ENCODE peak calls at places on chromosome 3, in five cellular contexts. N is K562, V is GM12892, Q is HepG2, C is GM12878. X is an unnamed sample.

GRCh38 chr3:124248471-124249028 is 256.6 kb upstream of the ROPN1 start:
- DNase-seq in N (no peak), C (no peak), V (no peak), Q (no peak), X (no peak)

GRCh38 chr3:64340636-64341240 is 115.5 kb upstream of the PRICKLE2 start:
- DNase-seq in V (no peak), C (no peak), N (no peak), Q (no peak), X (no peak)

GRCh38 chr3:16741890-16742289 is 136.7 kb upstream of the DAZL start:
- DNase-seq in Q (no peak), V (no peak), N (no peak), C (no peak), X (no peak)

GRCh38 chr3:110754207-110754916 is 317.3 kb upstream of the NECTIN3 start:
- DNase-seq in V (no peak), Q (no peak), N (no peak), C (no peak), X (no peak)

GRCh38 chr3:112650472-112650871 is 9.5 kb upstream of the CCDC80 start:
- DNase-seq in N (no peak), C (no peak), Q (no peak), V (no peak), X (no peak)

GRCh38 chr3:127135241-127136023 is 57.5 kb upstream of the PRR23E start:
- DNase-seq in C (no peak), Q (no peak), N (peak), V (no peak), X (no peak)

GRCh38 chr3:167785790-167786189 is 50.3 kb downstream of the SERPINI1 start:
- DNase-seq in C (no peak), N (no peak), V (no peak), Q (no peak), X (no peak)

GRCh38 chr3:178419078-178419477 is 117.2 kb upstream of the KCNMB2 start:
- DNase-seq in V (no peak), Q (no peak), N (no peak), C (no peak), X (no peak)

GRCh38 chr3:126347543-126348161 is 9.6 kb downstream of the KLF15 start:
- DNase-seq in N (no peak), C (no peak), Q (no peak), V (no peak), X (no peak)

GRCh38 chr3:129994883-129995559 is 20.5 kb downstream of the TRH start:
- DNase-seq in Q (no peak), N (no peak), V (no peak), C (no peak), X (no peak)

GRCh38 chr3:124158174-124158812 is 166.4 kb upstream of the ROPN1 start:
- DNase-seq in C (no peak), Q (no peak), N (no peak), V (no peak), X (no peak)

GRCh38 chr3:194075802-194076460 is 60.0 kb upstream of the HES1 start:
- DNase-seq in N (no peak), C (no peak), V (no peak), Q (peak), X (no peak)

GRCh38 chr3:45319231-45320085 is 68.9 kb upstream of the LARS2 start:
- DNase-seq in C (no peak), N (no peak), Q (no peak), V (no peak), X (no peak)

GRCh38 chr3:28077566-28077965 is 163.9 kb upstream of the CMC1 start:
- DNase-seq in V (no peak), N (no peak), Q (peak), C (no peak), X (no peak)

DNA sequence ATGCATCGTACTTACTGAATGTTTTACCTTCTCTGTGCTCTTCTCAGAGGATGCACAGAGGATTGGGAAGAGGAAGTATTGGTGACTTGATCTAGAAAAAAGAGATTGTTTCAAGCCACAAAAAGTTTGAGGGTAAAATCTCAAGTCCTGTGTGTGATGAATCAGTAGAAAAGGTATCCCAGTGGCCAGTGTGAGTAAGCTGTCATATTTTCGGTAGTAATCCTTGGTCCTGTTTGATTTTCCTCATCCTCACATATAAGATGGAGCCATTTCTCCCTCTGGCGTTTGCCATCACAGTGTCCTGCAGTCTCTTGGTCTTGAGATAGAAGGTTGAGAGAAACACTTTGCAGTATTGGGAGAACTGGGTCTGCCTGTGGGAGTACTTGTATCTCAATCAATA is 166.8 kb downstream of the LPP start:
- DNase-seq in N (no peak), Q (no peak), C (no peak), V (no peak), X (no peak)
- TF ChIP-seq POLR2AphosphoS5 in N (no peak), Q (no peak), C (no peak), V (no peak), X (no peak)

DNA sequence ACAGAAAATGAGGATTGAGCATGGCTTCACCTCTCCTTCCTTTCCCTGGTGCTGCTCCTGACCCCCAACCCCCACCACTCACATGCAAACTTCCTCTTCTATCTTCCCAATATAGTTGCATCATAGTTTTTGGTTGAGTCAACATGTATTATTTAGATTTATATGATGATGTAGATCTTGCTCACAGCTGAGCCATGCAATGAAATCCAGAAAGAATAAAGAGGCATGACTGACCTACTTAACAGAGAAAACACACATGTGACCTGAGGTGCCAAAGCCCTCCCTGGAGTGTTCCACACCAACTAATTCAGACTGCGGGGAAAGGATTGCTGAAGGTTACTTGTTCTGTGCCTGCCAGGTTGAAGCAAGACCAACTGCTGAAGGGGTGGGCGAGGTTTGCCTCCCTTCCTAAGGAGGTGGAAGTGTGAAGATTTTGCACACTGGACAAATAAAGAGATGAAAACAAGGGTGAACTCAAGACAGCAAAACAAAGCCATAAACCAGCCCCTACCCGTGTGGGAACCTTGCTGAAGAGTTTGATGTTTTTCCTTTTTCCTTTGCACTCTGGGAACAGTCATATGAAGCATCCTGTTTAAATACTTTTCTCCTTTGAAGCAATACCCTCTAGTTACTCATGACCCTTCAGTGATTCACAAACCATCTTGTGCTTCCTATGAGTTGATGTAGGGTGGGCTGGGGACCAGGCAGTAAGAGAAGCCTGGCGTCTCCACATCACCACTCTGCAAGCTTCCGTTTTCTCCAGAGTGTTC is 155.2 kb upstream of the UBE2E1 start:
- DNase-seq in N (no peak), Q (no peak), C (no peak), V (no peak), X (no peak)
- TF ChIP-seq TAF1 in N (no peak), Q (no peak), C (no peak), V (no peak), X (no peak)

DNA sequence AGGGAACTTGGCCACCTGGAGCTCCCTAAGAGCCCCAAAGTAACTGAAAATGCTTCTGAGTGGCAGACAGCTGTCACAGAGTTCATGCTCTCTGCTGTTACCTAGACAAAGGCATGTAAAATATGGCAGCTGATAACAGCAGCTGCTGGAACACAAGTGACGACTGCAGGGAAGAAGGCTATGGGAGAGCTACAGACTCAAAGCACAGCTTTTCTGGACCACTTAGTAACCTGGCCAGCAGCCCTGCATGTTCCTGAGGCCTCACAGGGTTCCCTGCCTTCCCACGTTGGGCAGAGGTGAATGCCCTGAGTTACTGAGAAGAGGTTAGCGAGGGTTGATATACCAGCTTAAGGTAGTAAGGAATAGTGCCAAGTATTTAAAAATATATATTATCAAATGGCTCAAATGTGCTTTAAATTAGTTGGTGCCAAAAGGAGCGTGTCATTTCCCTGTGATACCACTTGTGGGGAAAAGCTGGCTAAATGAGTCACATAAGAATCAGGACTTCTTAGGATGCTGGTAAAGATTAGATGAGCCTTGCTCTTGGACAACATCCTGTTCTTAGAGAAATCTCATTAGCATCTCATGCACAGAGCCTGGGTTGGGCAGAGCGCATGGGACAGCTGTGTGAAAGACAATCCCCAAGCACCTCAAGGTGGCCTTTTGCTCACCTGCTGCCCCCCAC is 76.4 kb upstream of the SCN5A start:
- DNase-seq in C (no peak), V (no peak), Q (no peak), N (peak), X (no peak)
- TF ChIP-seq POLR2AphosphoS5 in C (no peak), V (no peak), Q (no peak), N (peak), X (no peak)

GRCh38 chr3:183576487-183577107 is 21.1 kb upstream of the KLHL6 start:
- DNase-seq in C (no peak), V (no peak), N (no peak), Q (no peak), X (no peak)
- TF ChIP-seq TAF1 in C (no peak), V (no peak), N (no peak), Q (no peak), X (no peak)

GRCh38 chr3:40980467-40980866 is 218.8 kb upstream of the CTNNB1 start:
- DNase-seq in C (no peak), N (no peak), V (no peak), Q (no peak), X (no peak)
- TF ChIP-seq POLR2AphosphoS5 in C (no peak), N (no peak), V (no peak), Q (no peak), X (no peak)

DNA sequence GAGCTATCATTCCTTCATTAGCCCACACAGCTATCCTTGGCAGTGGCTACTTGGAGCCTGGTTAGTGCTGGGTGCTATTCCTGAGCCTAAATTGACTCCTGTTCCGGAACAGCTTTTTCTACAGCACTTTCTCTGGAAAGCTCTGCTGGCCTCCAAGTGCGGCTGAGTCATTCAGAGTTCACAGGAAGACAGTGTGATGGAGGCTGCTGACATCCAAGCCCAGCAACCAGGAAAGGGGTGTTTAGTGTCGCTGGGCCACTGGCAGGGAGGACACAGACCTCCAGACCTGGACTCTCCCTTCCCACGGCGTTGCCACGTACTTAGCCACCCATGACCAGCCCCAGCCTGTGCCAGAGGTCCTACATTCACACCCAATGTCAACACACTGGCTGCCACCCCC is 28.7 kb downstream of the CACNA2D2 start:
- DNase-seq in N (no peak), Q (no peak), C (no peak), V (no peak), X (no peak)
- TF ChIP-seq TAF1 in N (no peak), Q (no peak), C (no peak), V (no peak), X (no peak)

DNA sequence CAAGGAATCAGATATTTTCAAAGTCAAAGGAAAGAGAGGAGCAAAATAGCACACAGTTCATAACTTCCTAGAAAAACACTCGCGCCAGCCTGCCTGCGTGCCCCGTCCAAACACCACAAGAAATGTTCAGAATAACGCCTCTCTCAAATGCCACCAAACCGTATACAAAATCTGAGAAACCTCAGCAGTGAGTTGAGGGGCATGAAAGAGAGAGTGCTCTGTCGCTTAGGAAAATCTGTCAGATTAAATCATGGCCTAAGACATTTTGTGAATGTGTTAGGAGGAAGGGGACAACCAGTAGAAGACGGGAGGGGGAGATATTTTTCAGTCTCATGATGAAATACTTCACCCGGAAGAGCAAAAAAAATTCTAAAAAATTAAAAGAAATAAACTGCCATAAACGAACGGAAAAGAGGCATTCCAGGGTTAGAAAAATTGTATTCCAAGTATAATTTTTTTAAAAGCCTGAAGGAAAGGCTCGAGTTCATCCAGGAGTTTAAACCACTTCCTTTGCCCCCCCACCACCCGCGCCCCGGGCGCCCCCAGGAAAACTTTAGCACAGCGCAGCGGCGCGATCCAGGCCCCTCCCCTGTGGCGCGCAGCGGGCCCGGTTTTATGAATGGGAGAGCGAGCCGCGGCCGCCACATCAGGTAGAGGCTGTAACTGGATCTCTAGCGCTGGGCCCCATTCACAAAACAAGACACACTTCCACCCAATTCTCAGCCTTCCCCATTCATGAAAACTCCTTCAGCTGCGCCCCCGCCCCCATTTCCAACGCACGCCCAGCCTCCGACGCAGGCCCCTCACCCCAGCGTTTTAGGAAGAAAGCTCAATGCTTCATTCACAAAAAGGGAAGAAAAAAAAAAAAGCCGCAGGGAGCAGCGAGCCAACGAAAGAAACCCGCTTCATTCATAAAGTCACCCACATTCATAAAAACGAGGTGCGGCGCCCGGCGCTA is 1.5 kb downstream of the ETV5 start:
- DNase-seq in C (no peak), N (peak), V (peak), Q (peak), X (peak)
- TF ChIP-seq POLR2AphosphoS5 in C (no peak), N (no peak), V (no peak), Q (peak), X (no peak)

GRCh38 chr3:158102219-158102612 is 4.0 kb downstream of the SHOX2 start:
- DNase-seq in Q (no peak), N (no peak), V (no peak), C (no peak), X (no peak)
- TF ChIP-seq TAF1 in Q (no peak), N (no peak), V (no peak), C (no peak), X (no peak)

GRCh38 chr3:58577269-58577821 is at the start of gene FAM107A:
- DNase-seq in Q (no peak), C (no peak), V (no peak), N (no peak), X (no peak)
- TF ChIP-seq POLR2AphosphoS5 in Q (no peak), C (no peak), V (no peak), N (no peak), X (no peak)

GRCh38 chr3:122903171-122903570 is 108.3 kb downstream of the SLC49A4 start:
- DNase-seq in N (no peak), V (no peak), C (no peak), Q (no peak), X (no peak)
- TF ChIP-seq TAF1 in N (no peak), V (no peak), C (no peak), Q (no peak), X (no peak)

X was measured in GM12891.